ENCODE peak calls at places on chromosomes 4 and X, in four cellular contexts. X is M059J, K is right cardiac atrium, Z is GM13976. C is an unnamed sample.

GRCh38 chr4:28772066-28772465 is 1911.4 kb downstream of the STIM2 start:
- DNase-seq in X (peak; percentile 52), K (no peak), Z (no peak), C (no peak)

GRCh38 chr4:118732591-118733330 is 47.6 kb downstream of the METTL14 start:
- DNase-seq in X (no peak), K (no peak), Z (no peak), C (no peak)

GRCh38 chrX:143683486-143683885 is 37.1 kb downstream of the SPANXN2 start:
- DNase-seq in X (no peak), K (no peak), Z (no peak), C (no peak)

GRCh38 chr4:24473309-24473721 is 111.0 kb downstream of the DHX15 start:
- DNase-seq in X (peak; percentile 62), K (peak; percentile 27), Z (no peak), C (no peak)

GRCh38 chr4:180947421-180947820 is 1295.8 kb upstream of the TENM3 start:
- DNase-seq in X (peak; percentile 42), K (no peak), Z (no peak), C (no peak)

GRCh38 chr4:61468091-61468720 is 268.1 kb downstream of the ADGRL3 start:
- DNase-seq in X (peak; percentile 6), K (no peak), Z (no peak), C (no peak)

GRCh38 chrX:78838709-78839108 is 91.2 kb downstream of the LPAR4 start:
- DNase-seq in X (peak; percentile 35), K (no peak), Z (no peak), C (no peak)

GRCh38 chrX:13449441-13449840 is 120.0 kb upstream of the EGFL6 start:
- DNase-seq in X (no peak), K (no peak), Z (no peak), C (no peak)

GRCh38 chr4:23333556-23333945 is 556.3 kb downstream of the PPARGC1A start:
- DNase-seq in X (peak; percentile 89), K (no peak), Z (no peak), C (no peak)

GRCh38 chrX:155997436-155997835 is at the start of gene IL9R:
- DNase-seq in X (no peak), K (no peak), Z (peak; percentile 70), C (no peak)

GRCh38 chr4:37568494-37568893 is 117.7 kb downstream of the RELL1 start:
- DNase-seq in X (no peak), K (no peak), Z (no peak), C (no peak)